ENCODE peak calls at places on chromosome 18, in nine cellular contexts. One of them, this sample, is unnamed.

GRCh38 chr18:32889620-32890593 is 117.1 kb upstream of the KLHL14 start:
- DNase-seq in colonic mucosa: no peak
- DNase-seq in fibroblast of lung: no peak
- DNase-seq in upper lobe of left lung: no peak
- DNase-seq in CD8-positive, alpha-beta T cell: no peak
- DNase-seq in SJSA1: no peak
- DNase-seq in foreskin keratinocyte: no peak
- DNase-seq in tibial nerve: no peak
- DNase-seq in caudate nucleus: no peak
- DNase-seq in this sample: no peak

GRCh38 chr18:25284278-25284677 is 67.7 kb downstream of the ZNF521 start:
- DNase-seq in colonic mucosa: no peak
- DNase-seq in caudate nucleus: no peak
- DNase-seq in foreskin keratinocyte: no peak
- DNase-seq in SJSA1: no peak
- DNase-seq in CD8-positive, alpha-beta T cell: no peak
- DNase-seq in fibroblast of lung: no peak
- DNase-seq in tibial nerve: no peak
- DNase-seq in upper lobe of left lung: no peak
- DNase-seq in this sample: no peak

GRCh38 chr18:4640349-4641012 is 185.4 kb upstream of the DLGAP1 start:
- DNase-seq in caudate nucleus: no peak
- DNase-seq in fibroblast of lung: no peak
- DNase-seq in SJSA1: no peak
- DNase-seq in CD8-positive, alpha-beta T cell: no peak
- DNase-seq in tibial nerve: no peak
- DNase-seq in upper lobe of left lung: no peak
- DNase-seq in foreskin keratinocyte: no peak
- DNase-seq in colonic mucosa: no peak
- DNase-seq in this sample: no peak

GRCh38 chr18:7273301-7273911 is 42.5 kb downstream of the LRRC30 start:
- DNase-seq in tibial nerve: peak
- DNase-seq in colonic mucosa: peak
- DNase-seq in caudate nucleus: no peak
- DNase-seq in SJSA1: no peak
- DNase-seq in CD8-positive, alpha-beta T cell: no peak
- DNase-seq in foreskin keratinocyte: no peak
- DNase-seq in upper lobe of left lung: peak
- DNase-seq in fibroblast of lung: peak
- DNase-seq in this sample: no peak

GRCh38 chr18:68438983-68439382 is 275.9 kb downstream of the TMX3 start:
- DNase-seq in caudate nucleus: no peak
- DNase-seq in upper lobe of left lung: no peak
- DNase-seq in SJSA1: no peak
- DNase-seq in tibial nerve: no peak
- DNase-seq in fibroblast of lung: peak
- DNase-seq in CD8-positive, alpha-beta T cell: no peak
- DNase-seq in colonic mucosa: no peak
- DNase-seq in foreskin keratinocyte: no peak
- DNase-seq in this sample: no peak

GRCh38 chr18:34990571-34990970 is 50.6 kb upstream of the MAPRE2 start:
- DNase-seq in fibroblast of lung: peak
- DNase-seq in colonic mucosa: no peak
- DNase-seq in CD8-positive, alpha-beta T cell: no peak
- DNase-seq in upper lobe of left lung: no peak
- DNase-seq in tibial nerve: no peak
- DNase-seq in SJSA1: no peak
- DNase-seq in caudate nucleus: no peak
- DNase-seq in foreskin keratinocyte: peak
- DNase-seq in this sample: no peak

GRCh38 chr18:23810396-23810795 is 121.1 kb downstream of the LAMA3 start:
- DNase-seq in foreskin keratinocyte: no peak
- DNase-seq in SJSA1: no peak
- DNase-seq in fibroblast of lung: no peak
- DNase-seq in tibial nerve: no peak
- DNase-seq in caudate nucleus: no peak
- DNase-seq in CD8-positive, alpha-beta T cell: peak
- DNase-seq in colonic mucosa: no peak
- DNase-seq in upper lobe of left lung: no peak
- DNase-seq in this sample: no peak

GRCh38 chr18:26159353-26159752 is 25.7 kb downstream of the PSMA8 start:
- DNase-seq in caudate nucleus: no peak
- DNase-seq in tibial nerve: no peak
- DNase-seq in CD8-positive, alpha-beta T cell: no peak
- DNase-seq in SJSA1: no peak
- DNase-seq in upper lobe of left lung: no peak
- DNase-seq in foreskin keratinocyte: peak
- DNase-seq in colonic mucosa: no peak
- DNase-seq in fibroblast of lung: no peak
- DNase-seq in this sample: no peak

GRCh38 chr18:72833471-72833870 is 34.3 kb downstream of the NETO1 start:
- DNase-seq in upper lobe of left lung: no peak
- DNase-seq in tibial nerve: no peak
- DNase-seq in CD8-positive, alpha-beta T cell: no peak
- DNase-seq in fibroblast of lung: peak
- DNase-seq in SJSA1: no peak
- DNase-seq in foreskin keratinocyte: no peak
- DNase-seq in colonic mucosa: no peak
- DNase-seq in caudate nucleus: no peak
- DNase-seq in this sample: no peak

GRCh38 chr18:59609654-59610053 is 87.6 kb downstream of the CCBE1 start:
- DNase-seq in SJSA1: no peak
- DNase-seq in fibroblast of lung: no peak
- DNase-seq in tibial nerve: no peak
- DNase-seq in CD8-positive, alpha-beta T cell: no peak
- DNase-seq in caudate nucleus: no peak
- DNase-seq in foreskin keratinocyte: no peak
- DNase-seq in upper lobe of left lung: no peak
- DNase-seq in colonic mucosa: no peak
- DNase-seq in this sample: no peak

GRCh38 chr18:76139844-76140243 is 355.2 kb downstream of the ZNF516 start:
- DNase-seq in upper lobe of left lung: no peak
- DNase-seq in colonic mucosa: no peak
- DNase-seq in caudate nucleus: no peak
- DNase-seq in fibroblast of lung: no peak
- DNase-seq in CD8-positive, alpha-beta T cell: no peak
- DNase-seq in foreskin keratinocyte: no peak
- DNase-seq in tibial nerve: no peak
- DNase-seq in SJSA1: no peak
- DNase-seq in this sample: no peak

GRCh38 chr18:48165104-48165866 is 234.8 kb upstream of the SMAD2 start:
- DNase-seq in tibial nerve: no peak
- DNase-seq in upper lobe of left lung: no peak
- DNase-seq in foreskin keratinocyte: no peak
- DNase-seq in fibroblast of lung: no peak
- DNase-seq in SJSA1: no peak
- DNase-seq in CD8-positive, alpha-beta T cell: no peak
- DNase-seq in caudate nucleus: no peak
- DNase-seq in colonic mucosa: peak
- DNase-seq in this sample: no peak
- H3K27ac ChIP-seq in tibial nerve: no peak
- H3K27ac ChIP-seq in upper lobe of left lung: no peak
- H3K27ac ChIP-seq in foreskin keratinocyte: no peak
- H3K27ac ChIP-seq in fibroblast of lung: no peak
- H3K27ac ChIP-seq in SJSA1: no peak
- H3K27ac ChIP-seq in CD8-positive, alpha-beta T cell: no peak
- H3K27ac ChIP-seq in caudate nucleus: no peak
- H3K27ac ChIP-seq in colonic mucosa: peak
- H3K27ac ChIP-seq in this sample: no peak

GRCh38 chr18:54130631-54131030 is 93.8 kb downstream of the MBD2 start:
- DNase-seq in CD8-positive, alpha-beta T cell: no peak
- DNase-seq in SJSA1: no peak
- DNase-seq in foreskin keratinocyte: no peak
- DNase-seq in caudate nucleus: no peak
- DNase-seq in tibial nerve: no peak
- DNase-seq in colonic mucosa: no peak
- DNase-seq in upper lobe of left lung: no peak
- DNase-seq in fibroblast of lung: no peak
- DNase-seq in this sample: no peak

GRCh38 chr18:54129448-54130134 is 94.9 kb downstream of the MBD2 start:
- DNase-seq in SJSA1: no peak
- DNase-seq in colonic mucosa: no peak
- DNase-seq in upper lobe of left lung: no peak
- DNase-seq in foreskin keratinocyte: no peak
- DNase-seq in tibial nerve: no peak
- DNase-seq in fibroblast of lung: no peak
- DNase-seq in CD8-positive, alpha-beta T cell: no peak
- DNase-seq in caudate nucleus: no peak
- DNase-seq in this sample: no peak

GRCh38 chr18:54127759-54128378 is 96.6 kb downstream of the MBD2 start:
- DNase-seq in fibroblast of lung: peak
- DNase-seq in caudate nucleus: no peak
- DNase-seq in colonic mucosa: peak
- DNase-seq in tibial nerve: no peak
- DNase-seq in foreskin keratinocyte: no peak
- DNase-seq in CD8-positive, alpha-beta T cell: no peak
- DNase-seq in upper lobe of left lung: no peak
- DNase-seq in SJSA1: peak
- DNase-seq in this sample: no peak

GRCh38 chr18:54134053-54134452 is 90.4 kb downstream of the MBD2 start:
- DNase-seq in SJSA1: no peak
- DNase-seq in colonic mucosa: no peak
- DNase-seq in caudate nucleus: no peak
- DNase-seq in upper lobe of left lung: no peak
- DNase-seq in tibial nerve: no peak
- DNase-seq in fibroblast of lung: no peak
- DNase-seq in CD8-positive, alpha-beta T cell: no peak
- DNase-seq in foreskin keratinocyte: peak
- DNase-seq in this sample: no peak

DNA sequence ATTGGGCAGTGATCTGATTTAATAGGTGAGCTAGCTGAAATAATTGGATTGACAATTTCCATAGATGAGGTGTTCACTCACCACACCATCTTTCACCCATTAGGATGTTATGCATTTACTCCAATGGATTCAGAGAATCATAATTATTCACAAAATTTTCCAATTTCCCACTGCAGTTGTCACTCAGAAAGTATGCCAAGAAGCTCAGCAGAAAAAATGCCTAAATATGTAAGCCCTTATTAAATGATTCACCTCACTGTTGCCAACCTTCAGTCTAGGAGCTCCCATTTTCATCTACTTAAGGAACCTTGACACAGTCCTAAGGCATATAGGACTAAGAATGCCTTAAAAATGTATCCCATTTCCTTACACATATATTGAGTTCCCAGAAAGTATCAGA is 94.3 kb downstream of the MBD2 start:
- DNase-seq in upper lobe of left lung: no peak
- DNase-seq in fibroblast of lung: no peak
- DNase-seq in caudate nucleus: no peak
- DNase-seq in foreskin keratinocyte: peak
- DNase-seq in tibial nerve: no peak
- DNase-seq in CD8-positive, alpha-beta T cell: no peak
- DNase-seq in SJSA1: no peak
- DNase-seq in colonic mucosa: no peak
- DNase-seq in this sample: no peak
- H3K27ac ChIP-seq in upper lobe of left lung: no peak
- H3K27ac ChIP-seq in fibroblast of lung: no peak
- H3K27ac ChIP-seq in caudate nucleus: no peak
- H3K27ac ChIP-seq in foreskin keratinocyte: no peak
- H3K27ac ChIP-seq in tibial nerve: no peak
- H3K27ac ChIP-seq in CD8-positive, alpha-beta T cell: no peak
- H3K27ac ChIP-seq in SJSA1: no peak
- H3K27ac ChIP-seq in colonic mucosa: no peak
- H3K27ac ChIP-seq in this sample: no peak

GRCh38 chr18:12305930-12306629 is 2.0 kb upstream of the TUBB6 start:
- DNase-seq in fibroblast of lung: no peak
- DNase-seq in SJSA1: no peak
- DNase-seq in CD8-positive, alpha-beta T cell: no peak
- DNase-seq in colonic mucosa: no peak
- DNase-seq in tibial nerve: no peak
- DNase-seq in upper lobe of left lung: no peak
- DNase-seq in foreskin keratinocyte: no peak
- DNase-seq in caudate nucleus: no peak
- DNase-seq in this sample: no peak

GRCh38 chr18:12306752-12307151 is 1.3 kb upstream of the TUBB6 start:
- DNase-seq in SJSA1: no peak
- DNase-seq in tibial nerve: no peak
- DNase-seq in fibroblast of lung: no peak
- DNase-seq in upper lobe of left lung: no peak
- DNase-seq in foreskin keratinocyte: no peak
- DNase-seq in CD8-positive, alpha-beta T cell: no peak
- DNase-seq in caudate nucleus: no peak
- DNase-seq in colonic mucosa: no peak
- DNase-seq in this sample: no peak

GRCh38 chr18:12305211-12305610 is 2.8 kb upstream of the TUBB6 start:
- DNase-seq in foreskin keratinocyte: no peak
- DNase-seq in CD8-positive, alpha-beta T cell: no peak
- DNase-seq in tibial nerve: no peak
- DNase-seq in upper lobe of left lung: no peak
- DNase-seq in SJSA1: no peak
- DNase-seq in fibroblast of lung: no peak
- DNase-seq in caudate nucleus: no peak
- DNase-seq in colonic mucosa: no peak
- DNase-seq in this sample: no peak

GRCh38 chr18:12302391-12303147 is 5.5 kb upstream of the TUBB6 start:
- DNase-seq in foreskin keratinocyte: no peak
- DNase-seq in tibial nerve: no peak
- DNase-seq in upper lobe of left lung: no peak
- DNase-seq in SJSA1: no peak
- DNase-seq in caudate nucleus: no peak
- DNase-seq in fibroblast of lung: no peak
- DNase-seq in CD8-positive, alpha-beta T cell: no peak
- DNase-seq in colonic mucosa: no peak
- DNase-seq in this sample: no peak

GRCh38 chr18:12304351-12305210 is 3.5 kb upstream of the TUBB6 start:
- DNase-seq in foreskin keratinocyte: peak
- DNase-seq in caudate nucleus: no peak
- DNase-seq in upper lobe of left lung: peak
- DNase-seq in colonic mucosa: no peak
- DNase-seq in SJSA1: no peak
- DNase-seq in tibial nerve: no peak
- DNase-seq in fibroblast of lung: peak
- DNase-seq in CD8-positive, alpha-beta T cell: no peak
- DNase-seq in this sample: no peak
- H3K27ac ChIP-seq in foreskin keratinocyte: no peak
- H3K27ac ChIP-seq in caudate nucleus: no peak
- H3K27ac ChIP-seq in upper lobe of left lung: no peak
- H3K27ac ChIP-seq in colonic mucosa: no peak
- H3K27ac ChIP-seq in SJSA1: no peak
- H3K27ac ChIP-seq in tibial nerve: no peak
- H3K27ac ChIP-seq in fibroblast of lung: no peak
- H3K27ac ChIP-seq in CD8-positive, alpha-beta T cell: no peak
- H3K27ac ChIP-seq in this sample: peak

DNA sequence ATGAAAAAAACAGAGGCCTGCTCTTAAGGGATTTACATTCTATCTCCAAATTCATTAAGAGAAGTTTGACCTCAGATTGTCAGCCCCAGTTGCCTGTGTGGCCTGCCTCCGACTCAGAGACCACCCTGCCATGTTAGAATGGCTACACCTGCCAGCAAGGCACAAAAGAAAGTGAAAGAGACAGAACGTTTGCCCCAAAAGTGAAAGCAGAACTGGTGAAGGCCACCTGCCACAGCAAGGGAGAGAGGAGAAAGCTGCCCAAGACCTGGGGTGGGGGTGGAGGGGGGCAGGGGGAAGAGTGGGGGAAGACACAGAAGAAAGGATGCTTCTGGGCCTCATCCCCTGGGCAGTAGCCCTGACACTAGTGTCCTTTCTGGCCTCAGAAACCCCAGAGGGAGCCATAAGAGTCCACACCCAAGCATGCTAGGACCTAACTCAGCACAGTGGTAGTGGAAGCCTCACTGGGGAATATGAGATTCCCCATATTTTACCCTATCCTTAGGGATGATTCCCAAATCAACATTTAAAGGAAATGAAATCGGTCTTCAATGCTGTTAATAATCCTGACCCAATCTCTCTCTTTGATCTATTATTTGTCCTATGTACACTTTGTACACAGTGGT is 389.7 kb downstream of the TXNL1 start:
- DNase-seq in upper lobe of left lung: no peak
- DNase-seq in foreskin keratinocyte: no peak
- DNase-seq in colonic mucosa: no peak
- DNase-seq in tibial nerve: no peak
- DNase-seq in fibroblast of lung: no peak
- DNase-seq in caudate nucleus: no peak
- DNase-seq in SJSA1: no peak
- DNase-seq in CD8-positive, alpha-beta T cell: no peak
- DNase-seq in this sample: no peak
- H3K27ac ChIP-seq in upper lobe of left lung: no peak
- H3K27ac ChIP-seq in foreskin keratinocyte: no peak
- H3K27ac ChIP-seq in colonic mucosa: no peak
- H3K27ac ChIP-seq in tibial nerve: no peak
- H3K27ac ChIP-seq in fibroblast of lung: no peak
- H3K27ac ChIP-seq in caudate nucleus: no peak
- H3K27ac ChIP-seq in SJSA1: no peak
- H3K27ac ChIP-seq in CD8-positive, alpha-beta T cell: no peak
- H3K27ac ChIP-seq in this sample: no peak

This sample was measured in epithelial cell of prostate.